ENCODE peak calls at places on chromosomes 6 and 20, in six cellular contexts. V is GM12865, P is GM23248, G is astrocyte of the spinal cord, E is astrocyte of the cerebellum, A is Peyer's patch. H is an unnamed sample.

GRCh38 chr6:15505463-15505918 is 157.3 kb downstream of the DTNBP1 start:
- DNase-seq in P (no peak), V (no peak), E (no peak), A (peak; percentile 36), G (no peak), H (no peak)

GRCh38 chr20:57473246-57474042 is 51.5 kb downstream of the CTCFL start:
- DNase-seq in P (no peak), G (peak; percentile 14), E (peak; percentile 23), V (peak; percentile 91), A (peak; percentile 66), H (no peak)

GRCh38 chr6:125587624-125588023 is 161.8 kb upstream of the HEY2 start:
- DNase-seq in P (no peak), E (no peak), G (no peak), A (no peak), V (no peak), H (no peak)

GRCh38 chr20:7199867-7200266 is 432.4 kb downstream of the BMP2 start:
- DNase-seq in P (no peak), V (no peak), E (no peak), G (no peak), A (no peak), H (no peak)

GRCh38 chr6:38632490-38632889 is 7.2 kb downstream of the BTBD9 start:
- DNase-seq in P (peak; percentile 6), V (no peak), E (no peak), G (no peak), A (no peak), H (no peak)

GRCh38 chr6:131998255-131998982 is 47.2 kb upstream of the CCN2 start:
- DNase-seq in A (no peak), V (no peak), G (peak; percentile 56), P (no peak), E (no peak), H (no peak)

GRCh38 chr6:44667226-44667625 is 279.7 kb downstream of the CDC5L start:
- DNase-seq in P (peak; percentile 94), V (no peak), G (peak; percentile 96), A (no peak), E (peak; percentile 98), H (no peak)

GRCh38 chr6:148044921-148045320 is 297.7 kb upstream of the SASH1 start:
- DNase-seq in P (no peak), A (no peak), G (no peak), V (no peak), E (no peak), H (no peak)

GRCh38 chr20:31705598-31706597 is 16.8 kb downstream of the BCL2L1 start:
- DNase-seq in E (no peak), P (no peak), V (peak; percentile 85), G (no peak), A (peak; percentile 57), H (no peak)
- H3K4me3 ChIP-seq in E (no peak overlapping the region), P (no peak overlapping the region), V (no peak overlapping the region), G (no peak overlapping the region), A (no peak overlapping the region), H (no peak overlapping the region)

GRCh38 chr6:13427838-13428527 is 59.4 kb downstream of the GFOD1 start:
- DNase-seq in P (no peak), G (no peak), E (no peak), A (peak; percentile 88), V (peak; percentile 99), H (peak; percentile 9)
- H3K4me3 ChIP-seq in P (no peak overlapping the region), G (no peak overlapping the region), E (no peak overlapping the region), A (no peak overlapping the region), V (peak overlapping the region; percentile 75), H (no peak overlapping the region)

DNA sequence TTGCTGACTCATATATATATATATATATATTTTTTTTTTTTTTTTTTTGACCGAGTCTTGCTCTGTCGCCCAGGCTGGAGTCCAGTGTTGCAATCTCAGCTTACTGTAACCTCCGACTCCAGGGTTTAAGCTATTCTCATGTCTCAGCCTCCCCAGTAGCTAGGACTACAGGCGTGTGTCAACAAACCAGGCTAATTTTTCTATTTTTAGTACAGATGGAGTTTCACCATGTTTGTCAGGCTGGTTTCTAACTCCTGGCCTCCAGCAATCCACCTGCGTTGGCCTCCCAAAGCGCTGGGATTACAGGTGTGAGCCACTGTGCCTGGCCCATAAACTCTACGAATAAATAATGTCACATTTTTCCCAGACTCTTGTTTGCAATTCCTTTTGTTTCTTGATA is 4.8 kb downstream of the LRP11 start:
- DNase-seq in G (peak; percentile 80), E (no peak), V (no peak), P (peak; percentile 90), A (no peak), H (no peak)
- H3K4me3 ChIP-seq in G (no peak overlapping the region), E (no peak overlapping the region), V (no peak overlapping the region), P (no peak overlapping the region), A (no peak overlapping the region), H (no peak overlapping the region)

GRCh38 chr6:73180076-73180717 is 45.1 kb downstream of the KHDC1L start:
- DNase-seq in E (no peak), P (peak; percentile 78), A (no peak), G (no peak), V (no peak), H (no peak)
- H3K4me3 ChIP-seq in E (peak overlapping the region; percentile 33), P (peak overlapping the region; percentile 72), A (no peak overlapping the region), G (no peak overlapping the region), V (no peak overlapping the region), H (no peak overlapping the region)